ENCODE peak calls at places on chromosomes 11 and 22, in six cellular contexts. T is activated CD4-positive, CD25-positive, alpha-beta regulatory T cell; O is GM18507; P is NCI-H2029; C is globus pallidus; R is activated T-helper 1 cell treated with anti-CD3 and anti-CD28 coated beads, Interleukin-12 subunit alpha, Interleukin-12 subunit beta, Interleukin-2, Interleukin-4 antibody, amounts not matched to agents 30 ng/mL and 10 ng/mL and 1 ng/mL, durations not matched to agents 14 hours and 24 hours and 36 hours. J is an unnamed sample.

GRCh38 chr22:24950272-24950902 is 2.1 kb upstream of the KIAA1671 start:
- DNase-seq in T (no peak), O (no peak), P (no peak), C (no peak), R (no peak), J (no peak)

GRCh38 chr11:11532574-11532973 is 89.2 kb downstream of the GALNT18 start:
- DNase-seq in T (no peak), O (no peak), P (peak; percentile 57), C (no peak), R (no peak), J (no peak)

GRCh38 chr11:118412921-118413320 is 11.5 kb downstream of the ATP5MG start:
- DNase-seq in T (no peak), O (no peak), P (no peak), C (no peak), R (no peak), J (no peak)

GRCh38 chr11:92149996-92150395 is 74.6 kb upstream of the FAT3 start:
- DNase-seq in T (no peak), O (no peak), P (no peak), C (no peak), R (no peak), J (no peak)

GRCh38 chr11:124937336-124937935 is 1.6 kb upstream of the HEPACAM start:
- DNase-seq in T (no peak), O (no peak), P (no peak), C (no peak), R (no peak), J (no peak)

GRCh38 chr11:107799245-107799859 is 59.2 kb downstream of the SLC35F2 start:
- DNase-seq in T (peak; percentile 16), O (peak; percentile 36), P (peak; percentile 22), C (peak; percentile 42), R (peak; percentile 44), J (peak; percentile 51)

GRCh38 chr11:65899356-65900124 is 648 bp downstream of the FOSL1 start:
- DNase-seq in T (no peak), O (no peak), P (no peak), C (no peak), R (peak; percentile 57), J (no peak)

GRCh38 chr11:35618497-35619029 is 303 bp downstream of the FJX1 start:
- DNase-seq in T (no peak), O (peak; percentile 36), P (no peak), C (peak; percentile 11), R (no peak), J (peak; percentile 25)

GRCh38 chr11:790721-791564 is 1.1 kb upstream of the CEND1 start:
- DNase-seq in T (no peak), O (no peak), P (no peak), C (no peak), R (no peak), J (no peak)

GRCh38 chr11:45333506-45333971 is 47.4 kb upstream of the SYT13 start:
- DNase-seq in T (no peak), O (no peak), P (peak; percentile 88), C (no peak), R (no peak), J (no peak)

GRCh38 chr11:96162816-96163499 is 180.0 kb downstream of the MAML2 start:
- DNase-seq in T (no peak), O (no peak), P (no peak), C (no peak), R (no peak), J (no peak)

GRCh38 chr11:12075822-12076821 is 34.3 kb upstream of the MICAL2 start:
- DNase-seq in T (no peak), O (no peak), P (no peak), C (no peak), R (no peak), J (no peak)

GRCh38 chr22:36528336-36528735 is 630 bp downstream of the EIF3D start:
- DNase-seq in T (no peak), O (no peak), P (no peak), C (no peak), R (no peak), J (no peak)

GRCh38 chr22:28799125-28799833 is 1.1 kb downstream of the XBP1 start:
- DNase-seq in T (no peak), O (no peak), P (peak; percentile 35), C (no peak), R (no peak), J (no peak)

GRCh38 chr11:22521226-22521625 is 104.4 kb downstream of the FANCF start:
- DNase-seq in T (no peak), O (no peak), P (no peak), C (no peak), R (no peak), J (no peak)

GRCh38 chr11:93543292-93543977 is at the start of gene SMCO4:
- DNase-seq in T (peak; percentile 8), O (peak; percentile 61), P (peak; percentile 87), C (peak; percentile 59), R (peak; percentile 67), J (peak; percentile 68)

GRCh38 chr11:2761131-2762030 is 61.6 kb upstream of the KCNQ1OT1 start:
- DNase-seq in T (no peak), O (no peak), P (no peak), C (no peak), R (no peak), J (peak; percentile 3)

GRCh38 chr11:72683782-72684200 is 9.6 kb upstream of the PDE2A start:
- DNase-seq in T (peak; percentile 39), O (peak; percentile 60), P (no peak), C (peak; percentile 19), R (peak; percentile 49), J (peak; percentile 69)

GRCh38 chr11:93198221-93198650 is 445 bp upstream of the SLC36A4 start:
- DNase-seq in T (no peak), O (no peak), P (no peak), C (no peak), R (no peak), J (no peak)

GRCh38 chr11:75499423-75500305 is 26.1 kb downstream of the GDPD5 start:
- DNase-seq in T (no peak), O (no peak), P (no peak), C (no peak), R (no peak), J (no peak)

GRCh38 chr11:44658451-44658850 is 68.3 kb upstream of the TSPAN18 start:
- DNase-seq in T (no peak), O (no peak), P (no peak), C (no peak), R (peak; percentile 22), J (no peak)

GRCh38 chr11:46979358-46979757 is 42.8 kb downstream of the CSTPP1 start:
- DNase-seq in T (no peak), O (no peak), P (no peak), C (no peak), R (no peak), J (no peak)

GRCh38 chr11:110710520-110711381 is 1.5 kb downstream of the ARHGAP20 start:
- DNase-seq in T (no peak), O (no peak), P (peak; percentile 31), C (no peak), R (no peak), J (peak; percentile 6)

GRCh38 chr11:2803186-2804057 is 82.2 kb downstream of the CDKN1C start:
- DNase-seq in T (no peak), O (no peak), P (no peak), C (no peak), R (no peak), J (no peak)

GRCh38 chr11:73384871-73385692 is 8.9 kb downstream of the RELT start:
- DNase-seq in T (no peak), O (peak; percentile 55), P (no peak), C (peak; percentile 59), R (no peak), J (peak; percentile 85)

GRCh38 chr22:46131151-46131587 is 19.2 kb upstream of the PPARA start:
- DNase-seq in T (no peak), O (no peak), P (no peak), C (no peak), R (no peak), J (no peak)

GRCh38 chr22:29311468-29312217 is 3.9 kb downstream of the RASL10A start:
- DNase-seq in T (no peak), O (no peak), P (no peak), C (no peak), R (no peak), J (no peak)

GRCh38 chr22:48045369-48045768 is 1282.9 kb downstream of the TBC1D22A start:
- DNase-seq in T (no peak), O (peak; percentile 58), P (no peak), C (no peak), R (no peak), J (no peak)

GRCh38 chr11:118908931-118909618 is 16.7 kb downstream of the BCL9L start:
- DNase-seq in T (no peak), O (no peak), P (no peak), C (peak; percentile 81), R (no peak), J (no peak)

GRCh38 chr11:14190992-14191773 is 167.8 kb downstream of the RRAS2 start:
- DNase-seq in T (no peak), O (no peak), P (no peak), C (no peak), R (no peak), J (no peak)

GRCh38 chr11:35919244-35919643 is 24.6 kb upstream of the LDLRAD3 start:
- DNase-seq in T (no peak), O (no peak), P (peak; percentile 82), C (peak; percentile 82), R (no peak), J (no peak)

GRCh38 chr22:43126506-43127165 is 16.1 kb downstream of the BIK start:
- DNase-seq in T (no peak), O (no peak), P (no peak), C (no peak), R (no peak), J (no peak)